ENCODE peak calls at places on chromosome 20, in six cellular contexts. I is 8988T, D is neural crest cell, K is OCI-M1, P is nucleus accumbens, C is astrocyte. Z is an unnamed sample.

GRCh38 chr20:9912858-9913434 is 74.1 kb upstream of the PAK5 start:
- DNase-seq in I (no peak), D (peak), K (peak), P (peak), C (peak), Z (peak)

GRCh38 chr20:4797275-4797674 is 75.6 kb downstream of the PRND start:
- DNase-seq in I (no peak), D (no peak), K (no peak), P (no peak), C (no peak), Z (no peak)

GRCh38 chr20:43736588-43737091 is 9.8 kb upstream of the GTSF1L start:
- DNase-seq in I (no peak), D (no peak), K (peak), P (no peak), C (no peak), Z (peak)

GRCh38 chr20:64139200-64140081 is 24.8 kb upstream of the MYT1 start:
- DNase-seq in I (no peak), D (no peak), K (no peak), P (no peak), C (no peak), Z (no peak)

GRCh38 chr20:58048096-58048702 is 180.3 kb downstream of the ANKRD60 start:
- DNase-seq in I (no peak), D (peak), K (peak), P (no peak), C (peak), Z (no peak)

GRCh38 chr20:32891926-32892660 is 33.4 kb downstream of the EFCAB8 start:
- DNase-seq in I (no peak), D (no peak), K (no peak), P (no peak), C (no peak), Z (no peak)

GRCh38 chr20:38547288-38547825 is 33.6 kb upstream of the ADIG start:
- DNase-seq in I (no peak), D (no peak), K (no peak), P (no peak), C (no peak), Z (no peak)

GRCh38 chr20:38804682-38805501 is 605 bp upstream of the PPP1R16B start:
- DNase-seq in I (no peak), D (no peak), K (peak), P (no peak), C (no peak), Z (peak)

GRCh38 chr20:32244150-32244823 is 33.2 kb upstream of the KIF3B start:
- DNase-seq in I (no peak), D (no peak), K (no peak), P (no peak), C (no peak), Z (no peak)

GRCh38 chr20:18532626-18533025 is 24.9 kb downstream of the SEC23B start:
- DNase-seq in I (no peak), D (no peak), K (no peak), P (no peak), C (no peak), Z (no peak)

GRCh38 chr20:24100370-24101011 is 111.9 kb upstream of the GGTLC1 start:
- DNase-seq in I (no peak), D (peak), K (peak), P (no peak), C (no peak), Z (peak)

GRCh38 chr20:31608256-31608980 is 3.3 kb downstream of the ID1 start:
- DNase-seq in I (no peak), D (no peak), K (no peak), P (no peak), C (peak), Z (no peak)

GRCh38 chr20:8194721-8195120 is 62.7 kb downstream of the PLCB1 start:
- DNase-seq in I (no peak), D (no peak), K (no peak), P (no peak), C (peak), Z (no peak)

GRCh38 chr20:52915564-52915963 is 56.6 kb upstream of the TSHZ2 start:
- DNase-seq in I (no peak), D (no peak), K (no peak), P (no peak), C (no peak), Z (no peak)

GRCh38 chr20:50877232-50877631 is 54.0 kb downstream of the ADNP start:
- DNase-seq in I (no peak), D (no peak), K (no peak), P (no peak), C (no peak), Z (no peak)

GRCh38 chr20:37361336-37361735 is 15.4 kb downstream of the SRC start:
- DNase-seq in I (peak), D (no peak), K (no peak), P (no peak), C (no peak), Z (no peak)

GRCh38 chr20:53676987-53677386 is 83.3 kb upstream of the ZNF217 start:
- DNase-seq in I (no peak), D (no peak), K (no peak), P (no peak), C (no peak), Z (no peak)

GRCh38 chr20:59515013-59515905 is 89.1 kb upstream of the PHACTR3 start:
- DNase-seq in I (peak), D (peak), K (peak), P (peak), C (peak), Z (no peak)

GRCh38 chr20:6994452-6994851 is 227.0 kb downstream of the BMP2 start:
- DNase-seq in I (no peak), D (no peak), K (no peak), P (no peak), C (peak), Z (no peak)

GRCh38 chr20:50930139-50931047 is 844 bp downstream of the ADNP start:
- DNase-seq in I (no peak), D (peak), K (peak), P (peak), C (no peak), Z (peak)

GRCh38 chr20:63830821-63831593 is at the start of gene ZBTB46:
- DNase-seq in I (peak), D (no peak), K (peak), P (no peak), C (no peak), Z (no peak)

GRCh38 chr20:59933849-59934585 is 580 bp upstream of the SYCP2 start:
- DNase-seq in I (peak), D (peak), K (peak), P (peak), C (peak), Z (peak)

GRCh38 chr20:61437280-61438206 is 185.5 kb downstream of the CDH4 start:
- DNase-seq in I (no peak), D (peak), K (no peak), P (no peak), C (peak), Z (no peak)

GRCh38 chr20:48124181-48124782 is 339.0 kb upstream of the SULF2 start:
- DNase-seq in I (no peak), D (no peak), K (no peak), P (no peak), C (no peak), Z (no peak)

GRCh38 chr20:43961541-43962471 is 47.2 kb downstream of the TOX2 start:
- DNase-seq in I (no peak), D (no peak), K (no peak), P (no peak), C (no peak), Z (no peak)

GRCh38 chr20:31699801-31700728 is 22.6 kb downstream of the BCL2L1 start:
- DNase-seq in I (no peak), D (no peak), K (no peak), P (no peak), C (no peak), Z (no peak)

GRCh38 chr20:45857836-45858250 is 429 bp downstream of the ZSWIM3 start:
- DNase-seq in I (no peak), D (no peak), K (peak), P (no peak), C (no peak), Z (peak)

GRCh38 chr20:23477223-23477622 is 13.7 kb upstream of the CST8 start:
- DNase-seq in I (no peak), D (no peak), K (no peak), P (no peak), C (no peak), Z (no peak)

GRCh38 chr20:44324343-44324742 is 12.5 kb upstream of the R3HDML start:
- DNase-seq in I (no peak), D (no peak), K (no peak), P (no peak), C (no peak), Z (no peak)

GRCh38 chr20:14828459-14828858 is 491.0 kb upstream of the FLRT3 start:
- DNase-seq in I (no peak), D (no peak), K (no peak), P (no peak), C (no peak), Z (no peak)

GRCh38 chr20:48921883-48922867 is 664 bp downstream of the ARFGEF2 start:
- DNase-seq in I (peak), D (no peak), K (peak), P (no peak), C (peak), Z (no peak)

GRCh38 chr20:25048519-25048952 is 9.4 kb downstream of the ACSS1 start:
- DNase-seq in I (no peak), D (no peak), K (no peak), P (no peak), C (no peak), Z (no peak)

GRCh38 chr20:17446171-17446570 is 85.0 kb downstream of the BFSP1 start:
- DNase-seq in I (no peak), D (no peak), K (no peak), P (no peak), C (no peak), Z (no peak)

GRCh38 chr20:44566018-44566417 is 16.4 kb upstream of the PKIG start:
- DNase-seq in I (no peak), D (no peak), K (no peak), P (no peak), C (no peak), Z (no peak)

GRCh38 chr20:4113996-4114603 is 98.7 kb upstream of the RNF24 start:
- DNase-seq in I (no peak), D (no peak), K (peak), P (no peak), C (no peak), Z (no peak)

GRCh38 chr20:41031243-41031619 is 2.6 kb downstream of the TOP1 start:
- DNase-seq in I (no peak), D (no peak), K (no peak), P (no peak), C (no peak), Z (no peak)

GRCh38 chr20:37669062-37669772 is 24.6 kb upstream of the CTNNBL1 start:
- DNase-seq in I (no peak), D (no peak), K (peak), P (no peak), C (no peak), Z (no peak)

GRCh38 chr20:3398681-3399252 is 8.7 kb downstream of the DNAAF9 start:
- DNase-seq in I (no peak), D (no peak), K (no peak), P (no peak), C (peak), Z (no peak)

GRCh38 chr20:62587757-62588402 is 54.4 kb upstream of the SLCO4A1 start:
- DNase-seq in I (no peak), D (no peak), K (no peak), P (no peak), C (peak), Z (peak)

GRCh38 chr20:37992802-37993538 is 40.3 kb downstream of the TTI1 start:
- DNase-seq in I (peak), D (no peak), K (peak), P (no peak), C (peak), Z (peak)

Z was measured in activated CD4-positive, alpha-beta T cell treated with anti-CD3 and anti-CD28 coated beads, Interleukin-2, amount 10 ng/mL, durations not matched to agents 7 days and 5 days.